ENCODE peak calls at places on chromosomes 4 and X, in five cellular contexts. One of them, this sample, is unnamed.

GRCh38 chrX:3161686-3162085 is 120.4 kb downstream of the ARSF start:
- DNase-seq in activated CD8-positive, alpha-beta T cell treated with anti-CD3 and anti-CD28 coated beads for 36 hours: no peak
- DNase-seq in mucosa of descending colon: no peak
- DNase-seq in IMR-90: peak; percentile 59
- DNase-seq in PC-3: no peak
- DNase-seq in this sample: no peak

GRCh38 chr4:42282081-42282901 is 115.0 kb upstream of the SHISA3 start:
- DNase-seq in activated CD8-positive, alpha-beta T cell treated with anti-CD3 and anti-CD28 coated beads for 36 hours: peak; percentile 52
- DNase-seq in mucosa of descending colon: peak; percentile 74
- DNase-seq in IMR-90: peak; percentile 68
- DNase-seq in PC-3: peak; percentile 89
- DNase-seq in this sample: peak; percentile 76

GRCh38 chr4:89704651-89705395 is 132.1 kb downstream of the SNCA start:
- DNase-seq in activated CD8-positive, alpha-beta T cell treated with anti-CD3 and anti-CD28 coated beads for 36 hours: no peak
- DNase-seq in mucosa of descending colon: no peak
- DNase-seq in IMR-90: no peak
- DNase-seq in PC-3: no peak
- DNase-seq in this sample: no peak

GRCh38 chr4:42892413-42892812 is at the start of gene GRXCR1:
- DNase-seq in activated CD8-positive, alpha-beta T cell treated with anti-CD3 and anti-CD28 coated beads for 36 hours: no peak
- DNase-seq in mucosa of descending colon: no peak
- DNase-seq in IMR-90: no peak
- DNase-seq in PC-3: no peak
- DNase-seq in this sample: no peak

GRCh38 chrX:10756365-10756915 is 136.1 kb upstream of the MID1 start:
- DNase-seq in activated CD8-positive, alpha-beta T cell treated with anti-CD3 and anti-CD28 coated beads for 36 hours: no peak
- DNase-seq in mucosa of descending colon: no peak
- DNase-seq in IMR-90: peak; percentile 92
- DNase-seq in PC-3: peak; percentile 73
- DNase-seq in this sample: no peak

GRCh38 chrX:9913041-9913440 is 54.1 kb upstream of the CLDN34 start:
- DNase-seq in activated CD8-positive, alpha-beta T cell treated with anti-CD3 and anti-CD28 coated beads for 36 hours: no peak
- DNase-seq in mucosa of descending colon: no peak
- DNase-seq in IMR-90: peak; percentile 43
- DNase-seq in PC-3: peak; percentile 77
- DNase-seq in this sample: no peak

GRCh38 chr4:139084425-139085093 is 69.0 kb downstream of the NOCT start:
- DNase-seq in activated CD8-positive, alpha-beta T cell treated with anti-CD3 and anti-CD28 coated beads for 36 hours: no peak
- DNase-seq in mucosa of descending colon: no peak
- DNase-seq in IMR-90: no peak
- DNase-seq in PC-3: no peak
- DNase-seq in this sample: no peak

GRCh38 chrX:39966186-39966585 is 131.6 kb downstream of the BCOR start:
- DNase-seq in activated CD8-positive, alpha-beta T cell treated with anti-CD3 and anti-CD28 coated beads for 36 hours: no peak
- DNase-seq in mucosa of descending colon: no peak
- DNase-seq in IMR-90: peak; percentile 3
- DNase-seq in PC-3: no peak
- DNase-seq in this sample: no peak

GRCh38 chr4:68218044-68218443 is 27.4 kb downstream of the TMPRSS11B start:
- DNase-seq in activated CD8-positive, alpha-beta T cell treated with anti-CD3 and anti-CD28 coated beads for 36 hours: no peak
- DNase-seq in mucosa of descending colon: no peak
- DNase-seq in IMR-90: no peak
- DNase-seq in PC-3: peak; percentile 40
- DNase-seq in this sample: no peak

GRCh38 chrX:51834076-51834475 is 59.3 kb upstream of the MAGED1 start:
- DNase-seq in activated CD8-positive, alpha-beta T cell treated with anti-CD3 and anti-CD28 coated beads for 36 hours: no peak
- DNase-seq in mucosa of descending colon: peak; percentile 14
- DNase-seq in IMR-90: no peak
- DNase-seq in PC-3: peak; percentile 4
- DNase-seq in this sample: no peak

GRCh38 chr4:145736241-145736831 is 56.4 kb downstream of the C4orf51 start:
- DNase-seq in activated CD8-positive, alpha-beta T cell treated with anti-CD3 and anti-CD28 coated beads for 36 hours: no peak
- DNase-seq in mucosa of descending colon: no peak
- DNase-seq in IMR-90: no peak
- DNase-seq in PC-3: peak; percentile 47
- DNase-seq in this sample: no peak

GRCh38 chr4:188971125-188971524 is 831.9 kb downstream of the TRIML1 start:
- DNase-seq in activated CD8-positive, alpha-beta T cell treated with anti-CD3 and anti-CD28 coated beads for 36 hours: no peak
- DNase-seq in mucosa of descending colon: no peak
- DNase-seq in IMR-90: peak; percentile 28
- DNase-seq in PC-3: peak; percentile 38
- DNase-seq in this sample: no peak

GRCh38 chr4:151613290-151613689 is 147.5 kb downstream of the GATB start:
- DNase-seq in activated CD8-positive, alpha-beta T cell treated with anti-CD3 and anti-CD28 coated beads for 36 hours: no peak
- DNase-seq in mucosa of descending colon: no peak
- DNase-seq in IMR-90: no peak
- DNase-seq in PC-3: no peak
- DNase-seq in this sample: no peak

GRCh38 chrX:134377537-134377936 is 82.4 kb upstream of the HPRT1 start:
- DNase-seq in activated CD8-positive, alpha-beta T cell treated with anti-CD3 and anti-CD28 coated beads for 36 hours: peak; percentile 52
- DNase-seq in mucosa of descending colon: peak; percentile 28
- DNase-seq in IMR-90: peak; percentile 52
- DNase-seq in PC-3: peak; percentile 60
- DNase-seq in this sample: no peak

GRCh38 chr4:144283496-144283895 is 143.0 kb upstream of the GYPA start:
- DNase-seq in activated CD8-positive, alpha-beta T cell treated with anti-CD3 and anti-CD28 coated beads for 36 hours: no peak
- DNase-seq in mucosa of descending colon: no peak
- DNase-seq in IMR-90: no peak
- DNase-seq in PC-3: no peak
- DNase-seq in this sample: no peak

GRCh38 chrX:3550160-3550765 is 163.2 kb downstream of the PRKX start:
- DNase-seq in activated CD8-positive, alpha-beta T cell treated with anti-CD3 and anti-CD28 coated beads for 36 hours: no peak
- DNase-seq in mucosa of descending colon: peak; percentile 4
- DNase-seq in IMR-90: no peak
- DNase-seq in PC-3: peak; percentile 16
- DNase-seq in this sample: no peak

GRCh38 chr4:103429283-103429682 is 231.1 kb upstream of the CENPE start:
- DNase-seq in activated CD8-positive, alpha-beta T cell treated with anti-CD3 and anti-CD28 coated beads for 36 hours: peak; percentile 27
- DNase-seq in mucosa of descending colon: no peak
- DNase-seq in IMR-90: no peak
- DNase-seq in PC-3: no peak
- DNase-seq in this sample: peak; percentile 27

GRCh38 chrX:31124536-31124935 is 52.7 kb upstream of the FTHL17 start:
- DNase-seq in activated CD8-positive, alpha-beta T cell treated with anti-CD3 and anti-CD28 coated beads for 36 hours: no peak
- DNase-seq in mucosa of descending colon: no peak
- DNase-seq in IMR-90: no peak
- DNase-seq in PC-3: no peak
- DNase-seq in this sample: no peak

GRCh38 chr4:134328741-134329140 is 127.2 kb upstream of the PABPC4L start:
- DNase-seq in activated CD8-positive, alpha-beta T cell treated with anti-CD3 and anti-CD28 coated beads for 36 hours: no peak
- DNase-seq in mucosa of descending colon: no peak
- DNase-seq in IMR-90: no peak
- DNase-seq in PC-3: no peak
- DNase-seq in this sample: no peak

GRCh38 chrX:111483140-111483539 is 28.3 kb upstream of the SERTM2 start:
- DNase-seq in activated CD8-positive, alpha-beta T cell treated with anti-CD3 and anti-CD28 coated beads for 36 hours: no peak
- DNase-seq in mucosa of descending colon: no peak
- DNase-seq in IMR-90: no peak
- DNase-seq in PC-3: no peak
- DNase-seq in this sample: no peak

GRCh38 chr4:74158561-74159396 is 861 bp downstream of the MTHFD2L start:
- DNase-seq in activated CD8-positive, alpha-beta T cell treated with anti-CD3 and anti-CD28 coated beads for 36 hours: no peak
- DNase-seq in mucosa of descending colon: no peak
- DNase-seq in IMR-90: peak; percentile 46
- DNase-seq in PC-3: peak; percentile 46
- DNase-seq in this sample: no peak

GRCh38 chr4:159349332-159349731 is 246.5 kb downstream of the RAPGEF2 start:
- DNase-seq in activated CD8-positive, alpha-beta T cell treated with anti-CD3 and anti-CD28 coated beads for 36 hours: no peak
- DNase-seq in mucosa of descending colon: no peak
- DNase-seq in IMR-90: no peak
- DNase-seq in PC-3: no peak
- DNase-seq in this sample: no peak

GRCh38 chr4:23938796-23939195 is 48.9 kb upstream of the PPARGC1A start:
- DNase-seq in activated CD8-positive, alpha-beta T cell treated with anti-CD3 and anti-CD28 coated beads for 36 hours: no peak
- DNase-seq in mucosa of descending colon: no peak
- DNase-seq in IMR-90: no peak
- DNase-seq in PC-3: no peak
- DNase-seq in this sample: no peak

GRCh38 chr4:110854021-110854678 is 231.3 kb upstream of the PITX2 start:
- DNase-seq in activated CD8-positive, alpha-beta T cell treated with anti-CD3 and anti-CD28 coated beads for 36 hours: no peak
- DNase-seq in mucosa of descending colon: peak; percentile 70
- DNase-seq in IMR-90: peak; percentile 84
- DNase-seq in PC-3: peak; percentile 27
- DNase-seq in this sample: no peak

GRCh38 chr4:85086721-85087120 is 120.2 kb upstream of the WDFY3 start:
- DNase-seq in activated CD8-positive, alpha-beta T cell treated with anti-CD3 and anti-CD28 coated beads for 36 hours: no peak
- DNase-seq in mucosa of descending colon: no peak
- DNase-seq in IMR-90: no peak
- DNase-seq in PC-3: no peak
- DNase-seq in this sample: no peak

GRCh38 chr4:183407635-183408463 is 36.6 kb upstream of the CDKN2AIP start:
- DNase-seq in activated CD8-positive, alpha-beta T cell treated with anti-CD3 and anti-CD28 coated beads for 36 hours: no peak
- DNase-seq in mucosa of descending colon: no peak
- DNase-seq in IMR-90: no peak
- DNase-seq in PC-3: no peak
- DNase-seq in this sample: no peak

GRCh38 chrX:77977518-77977917 is 8.1 kb upstream of the PGAM4 start:
- DNase-seq in activated CD8-positive, alpha-beta T cell treated with anti-CD3 and anti-CD28 coated beads for 36 hours: no peak
- DNase-seq in mucosa of descending colon: no peak
- DNase-seq in IMR-90: no peak
- DNase-seq in PC-3: no peak
- DNase-seq in this sample: no peak

GRCh38 chrX:39070009-39070408 is 268.8 kb downstream of the MID1IP1 start:
- DNase-seq in activated CD8-positive, alpha-beta T cell treated with anti-CD3 and anti-CD28 coated beads for 36 hours: no peak
- DNase-seq in mucosa of descending colon: no peak
- DNase-seq in IMR-90: no peak
- DNase-seq in PC-3: no peak
- DNase-seq in this sample: no peak

GRCh38 chr4:45477311-45477733 is 646.5 kb downstream of the GABRG1 start:
- DNase-seq in activated CD8-positive, alpha-beta T cell treated with anti-CD3 and anti-CD28 coated beads for 36 hours: no peak
- DNase-seq in mucosa of descending colon: no peak
- DNase-seq in IMR-90: no peak
- DNase-seq in PC-3: no peak
- DNase-seq in this sample: no peak

GRCh38 chr4:7187691-7188090 is 4.6 kb upstream of the SORCS2 start:
- DNase-seq in activated CD8-positive, alpha-beta T cell treated with anti-CD3 and anti-CD28 coated beads for 36 hours: no peak
- DNase-seq in mucosa of descending colon: no peak
- DNase-seq in IMR-90: no peak
- DNase-seq in PC-3: no peak
- DNase-seq in this sample: no peak

GRCh38 chr4:1222036-1222789 is 26.7 kb downstream of the CTBP1 start:
- DNase-seq in activated CD8-positive, alpha-beta T cell treated with anti-CD3 and anti-CD28 coated beads for 36 hours: no peak
- DNase-seq in mucosa of descending colon: no peak
- DNase-seq in IMR-90: no peak
- DNase-seq in PC-3: no peak
- DNase-seq in this sample: no peak

GRCh38 chr4:76748649-76749048 is 149.3 kb downstream of the SOWAHB start:
- DNase-seq in activated CD8-positive, alpha-beta T cell treated with anti-CD3 and anti-CD28 coated beads for 36 hours: peak; percentile 58
- DNase-seq in mucosa of descending colon: peak; percentile 76
- DNase-seq in IMR-90: peak; percentile 41
- DNase-seq in PC-3: peak; percentile 49
- DNase-seq in this sample: no peak
- TF ChIP-seq CTCF in activated CD8-positive, alpha-beta T cell treated with anti-CD3 and anti-CD28 coated beads for 36 hours: no peak
- TF ChIP-seq CTCF in mucosa of descending colon: no peak
- TF ChIP-seq CTCF in IMR-90: peak; percentile 41
- TF ChIP-seq CTCF in PC-3: peak; percentile 58
- TF ChIP-seq CTCF in this sample: peak; percentile 48

GRCh38 chrX:147550217-147550616 is 361.5 kb upstream of the FMR1 start:
- DNase-seq in activated CD8-positive, alpha-beta T cell treated with anti-CD3 and anti-CD28 coated beads for 36 hours: peak; percentile 15
- DNase-seq in mucosa of descending colon: peak; percentile 1
- DNase-seq in IMR-90: no peak
- DNase-seq in PC-3: peak; percentile 11
- DNase-seq in this sample: no peak
- TF ChIP-seq CTCF in activated CD8-positive, alpha-beta T cell treated with anti-CD3 and anti-CD28 coated beads for 36 hours: no peak
- TF ChIP-seq CTCF in mucosa of descending colon: no peak
- TF ChIP-seq CTCF in IMR-90: no peak
- TF ChIP-seq CTCF in PC-3: peak; percentile 44
- TF ChIP-seq CTCF in this sample: no peak

GRCh38 chrX:53048169-53049126 is at the start of gene GPR173:
- DNase-seq in activated CD8-positive, alpha-beta T cell treated with anti-CD3 and anti-CD28 coated beads for 36 hours: no peak
- DNase-seq in mucosa of descending colon: peak; percentile 23
- DNase-seq in IMR-90: peak; percentile 66
- DNase-seq in PC-3: peak; percentile 49
- DNase-seq in this sample: no peak

GRCh38 chrX:53049127-53049517 is 533 bp downstream of the GPR173 start:
- DNase-seq in activated CD8-positive, alpha-beta T cell treated with anti-CD3 and anti-CD28 coated beads for 36 hours: no peak
- DNase-seq in mucosa of descending colon: no peak
- DNase-seq in IMR-90: no peak
- DNase-seq in PC-3: no peak
- DNase-seq in this sample: no peak

GRCh38 chrX:53045002-53045401 is 3.6 kb upstream of the GPR173 start:
- DNase-seq in activated CD8-positive, alpha-beta T cell treated with anti-CD3 and anti-CD28 coated beads for 36 hours: no peak
- DNase-seq in mucosa of descending colon: no peak
- DNase-seq in IMR-90: no peak
- DNase-seq in PC-3: no peak
- DNase-seq in this sample: no peak

GRCh38 chrX:53050841-53051240 is 2.3 kb downstream of the GPR173 start:
- DNase-seq in activated CD8-positive, alpha-beta T cell treated with anti-CD3 and anti-CD28 coated beads for 36 hours: no peak
- DNase-seq in mucosa of descending colon: no peak
- DNase-seq in IMR-90: no peak
- DNase-seq in PC-3: no peak
- DNase-seq in this sample: no peak

GRCh38 chrX:53047228-53047627 is 1.4 kb upstream of the GPR173 start:
- DNase-seq in activated CD8-positive, alpha-beta T cell treated with anti-CD3 and anti-CD28 coated beads for 36 hours: no peak
- DNase-seq in mucosa of descending colon: no peak
- DNase-seq in IMR-90: peak; percentile 15
- DNase-seq in PC-3: peak; percentile 34
- DNase-seq in this sample: no peak
- TF ChIP-seq CTCF in activated CD8-positive, alpha-beta T cell treated with anti-CD3 and anti-CD28 coated beads for 36 hours: no peak
- TF ChIP-seq CTCF in mucosa of descending colon: no peak
- TF ChIP-seq CTCF in IMR-90: peak; percentile 45
- TF ChIP-seq CTCF in PC-3: peak; percentile 45
- TF ChIP-seq CTCF in this sample: no peak

GRCh38 chr4:13430834-13431568 is 53.1 kb downstream of the RAB28 start:
- DNase-seq in activated CD8-positive, alpha-beta T cell treated with anti-CD3 and anti-CD28 coated beads for 36 hours: no peak
- DNase-seq in mucosa of descending colon: no peak
- DNase-seq in IMR-90: no peak
- DNase-seq in PC-3: peak; percentile 8
- DNase-seq in this sample: no peak
- TF ChIP-seq CTCF in activated CD8-positive, alpha-beta T cell treated with anti-CD3 and anti-CD28 coated beads for 36 hours: peak; percentile 36
- TF ChIP-seq CTCF in mucosa of descending colon: no peak
- TF ChIP-seq CTCF in IMR-90: peak; percentile 14
- TF ChIP-seq CTCF in PC-3: peak; percentile 59
- TF ChIP-seq CTCF in this sample: peak; percentile 12

GRCh38 chrX:19130628-19131027 is 8.4 kb upstream of the ADGRG2 start:
- DNase-seq in activated CD8-positive, alpha-beta T cell treated with anti-CD3 and anti-CD28 coated beads for 36 hours: no peak
- DNase-seq in mucosa of descending colon: no peak
- DNase-seq in IMR-90: no peak
- DNase-seq in PC-3: no peak
- DNase-seq in this sample: no peak
- TF ChIP-seq CTCF in activated CD8-positive, alpha-beta T cell treated with anti-CD3 and anti-CD28 coated beads for 36 hours: no peak
- TF ChIP-seq CTCF in mucosa of descending colon: no peak
- TF ChIP-seq CTCF in IMR-90: no peak
- TF ChIP-seq CTCF in PC-3: peak; percentile 16
- TF ChIP-seq CTCF in this sample: no peak

DNA sequence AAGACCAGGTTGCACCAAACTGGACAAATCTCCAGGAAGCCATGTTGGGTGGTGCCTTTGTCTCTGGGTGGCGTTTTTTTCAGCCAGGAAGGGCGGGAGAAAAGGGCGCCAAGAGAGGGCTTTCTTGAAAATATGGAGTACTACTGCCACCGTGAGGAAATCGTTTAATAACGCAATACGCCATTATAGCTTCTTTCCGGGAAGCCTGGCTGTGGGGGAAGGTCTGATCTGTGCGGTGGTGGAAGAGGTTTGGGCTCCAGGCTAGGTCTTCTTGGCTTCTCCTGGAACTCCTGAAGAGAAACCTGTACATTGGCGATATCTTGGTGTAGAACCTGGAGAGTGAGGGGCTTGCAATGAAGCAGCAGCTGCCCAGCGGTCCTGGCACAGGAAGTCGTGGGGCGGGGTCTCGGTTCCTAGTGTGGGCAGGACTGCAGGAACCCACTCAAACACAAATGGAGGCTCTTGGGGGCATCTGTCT is 202.7 kb downstream of the OR13H1 start:
- DNase-seq in activated CD8-positive, alpha-beta T cell treated with anti-CD3 and anti-CD28 coated beads for 36 hours: no peak
- DNase-seq in mucosa of descending colon: no peak
- DNase-seq in IMR-90: peak; percentile 86
- DNase-seq in PC-3: peak; percentile 91
- DNase-seq in this sample: no peak
- TF ChIP-seq CTCF in activated CD8-positive, alpha-beta T cell treated with anti-CD3 and anti-CD28 coated beads for 36 hours: no peak
- TF ChIP-seq CTCF in mucosa of descending colon: no peak
- TF ChIP-seq CTCF in IMR-90: peak; percentile 64
- TF ChIP-seq CTCF in PC-3: peak; percentile 58
- TF ChIP-seq CTCF in this sample: no peak